ENCODE peak calls at places on chromosomes 1 and 21, in five cellular contexts. K is fibroblast of mammary gland, M is NCI-H1092, P is M059J, S is EL. E is an unnamed sample.

GRCh38 chr1:176533020-176533419 is 70.0 kb downstream of the PAPPA2 start:
- DNase-seq in K (no peak), M (no peak), P (no peak), S (no peak), E (no peak)

GRCh38 chr21:43736224-43736883 is 17.4 kb downstream of the PDXK start:
- DNase-seq in K (no peak), M (no peak), P (peak; percentile 56), S (no peak), E (no peak)

GRCh38 chr1:118921994-118922393 is 66.1 kb downstream of the TBX15 start:
- DNase-seq in K (no peak), M (no peak), P (no peak), S (no peak), E (no peak)

GRCh38 chr1:21922103-21923014 is 14.8 kb downstream of the HSPG2 start:
- DNase-seq in K (no peak), M (no peak), P (no peak), S (no peak), E (no peak)

GRCh38 chr1:53562256-53562982 is 103.2 kb downstream of the DMRTB1 start:
- DNase-seq in K (no peak), M (no peak), P (no peak), S (no peak), E (no peak)

GRCh38 chr1:65209005-65209885 is 61.2 kb downstream of the AK4 start:
- DNase-seq in K (peak; percentile 69), M (no peak), P (peak; percentile 53), S (peak; percentile 57), E (peak; percentile 73)

GRCh38 chr1:91771717-91772116 is 114.2 kb downstream of the TGFBR3 start:
- DNase-seq in K (no peak), M (no peak), P (no peak), S (no peak), E (no peak)

GRCh38 chr1:236421022-236421421 is 26.9 kb downstream of the EDARADD start:
- DNase-seq in K (peak; percentile 56), M (no peak), P (peak; percentile 47), S (peak; percentile 86), E (no peak)

GRCh38 chr21:21216013-21216412 is 217.8 kb downstream of the NCAM2 start:
- DNase-seq in K (no peak), M (no peak), P (no peak), S (no peak), E (no peak)

GRCh38 chr1:54439550-54440223 is 33.5 kb upstream of the SSBP3 start:
- DNase-seq in K (peak; percentile 28), M (no peak), P (peak; percentile 31), S (peak; percentile 28), E (no peak)

GRCh38 chr1:85417876-85418275 is 47.1 kb downstream of the DDAH1 start:
- DNase-seq in K (no peak), M (no peak), P (no peak), S (no peak), E (no peak)

GRCh38 chr21:16741228-16741665 is 771.6 kb upstream of the CXADR start:
- DNase-seq in K (peak; percentile 35), M (no peak), P (no peak), S (no peak), E (peak; percentile 44)

GRCh38 chr1:43358121-43358745 is 548 bp upstream of the CDC20 start:
- DNase-seq in K (peak; percentile 59), M (peak; percentile 17), P (peak; percentile 70), S (no peak), E (peak; percentile 64)

GRCh38 chr1:234212764-234213406 is 160.4 kb upstream of the COA6 start:
- DNase-seq in K (peak; percentile 25), M (peak; percentile 49), P (peak; percentile 63), S (peak; percentile 49), E (peak; percentile 63)

GRCh38 chr21:37787456-37787855 is 128.8 kb downstream of the KCNJ6 start:
- DNase-seq in K (peak; percentile 80), M (no peak), P (peak; percentile 94), S (peak; percentile 94), E (peak; percentile 90)

GRCh38 chr1:213714645-213715044 is 273.1 kb upstream of the PROX1 start:
- DNase-seq in K (no peak), M (no peak), P (no peak), S (no peak), E (no peak)

GRCh38 chr1:41359211-41360073 is 1.8 kb upstream of the FOXO6 start:
- DNase-seq in K (peak; percentile 11), M (no peak), P (peak; percentile 82), S (peak; percentile 57), E (peak; percentile 78)

GRCh38 chr1:147598631-147599361 is 57.5 kb downstream of the BCL9 start:
- DNase-seq in K (peak; percentile 16), M (peak; percentile 56), P (no peak), S (peak; percentile 3), E (peak; percentile 68)

GRCh38 chr1:204463125-204464060 is 31.2 kb downstream of the PIK3C2B start:
- DNase-seq in K (peak; percentile 18), M (no peak), P (no peak), S (no peak), E (no peak)

GRCh38 chr1:39196244-39197215 is 8.0 kb upstream of the MACF1 start:
- DNase-seq in K (peak; percentile 62), M (no peak), P (peak; percentile 92), S (peak; percentile 81), E (peak; percentile 66)

GRCh38 chr1:60874703-60875102 is 207.7 kb upstream of the NFIA start:
- DNase-seq in K (peak; percentile 76), M (no peak), P (peak; percentile 73), S (peak; percentile 68), E (peak; percentile 73)

GRCh38 chr1:203273869-203274602 is 31.3 kb upstream of the BTG2 start:
- DNase-seq in K (no peak), M (no peak), P (no peak), S (no peak), E (no peak)

GRCh38 chr1:1781526-1781903 is 3.2 kb upstream of the NADK start:
- DNase-seq in K (peak; percentile 27), M (no peak), P (no peak), S (no peak), E (no peak)

GRCh38 chr1:46757256-46757955 is 38.5 kb upstream of the EFCAB14 start:
- DNase-seq in K (no peak), M (no peak), P (peak; percentile 42), S (no peak), E (peak; percentile 78)

GRCh38 chr1:46747683-46748288 is 28.9 kb upstream of the EFCAB14 start:
- DNase-seq in K (peak; percentile 49), M (no peak), P (peak; percentile 57), S (peak; percentile 37), E (peak; percentile 74)

GRCh38 chr1:212955098-212955497 is 4.8 kb downstream of the VASH2 start:
- DNase-seq in K (no peak), M (no peak), P (no peak), S (no peak), E (no peak)

GRCh38 chr1:177945943-177946650 is 23.8 kb downstream of the SEC16B start:
- DNase-seq in K (peak; percentile 66), M (peak; percentile 65), P (peak; percentile 63), S (peak; percentile 71), E (peak; percentile 83)

GRCh38 chr1:54199151-54199764 is 572 bp downstream of the CYB5RL start:
- DNase-seq in K (peak; percentile 13), M (no peak), P (no peak), S (no peak), E (no peak)

GRCh38 chr1:205676597-205676996 is 3.7 kb downstream of the SLC45A3 start:
- DNase-seq in K (no peak), M (no peak), P (no peak), S (no peak), E (no peak)

E was measured in astrocyte of the hippocampus.